ENCODE peak calls at places on chromosomes 13 and 19, in eight cellular contexts. One of them, this sample, is unnamed.
A peak's percentile ranks its signal among the peaks of the same experiment; 100 is the strongest.

GRCh38 chr13:55199132-55199531 is 1941.6 kb upstream of the PRR20A start:
- DNase-seq in H9: no peak
- DNase-seq in fibroblast of lung: no peak
- DNase-seq in GM23338: peak; percentile 11
- DNase-seq in endothelial cell of umbilical vein: no peak
- DNase-seq in SK-N-SH: no peak
- DNase-seq in IMR-90: no peak
- DNase-seq in neural progenitor cell: peak; percentile 47
- DNase-seq in this sample: no peak

GRCh38 chr19:4713384-4713951 is 10.2 kb downstream of the DPP9 start:
- DNase-seq in H9: no peak
- DNase-seq in fibroblast of lung: peak; percentile 100
- DNase-seq in GM23338: no peak
- DNase-seq in endothelial cell of umbilical vein: peak; percentile 94
- DNase-seq in SK-N-SH: peak; percentile 43
- DNase-seq in IMR-90: peak; percentile 97
- DNase-seq in neural progenitor cell: no peak
- DNase-seq in this sample: peak; percentile 100

GRCh38 chr19:48468806-48469055 is 438 bp upstream of the CYTH2 start:
- DNase-seq in H9: no peak
- DNase-seq in fibroblast of lung: no peak
- DNase-seq in GM23338: no peak
- DNase-seq in endothelial cell of umbilical vein: no peak
- DNase-seq in SK-N-SH: no peak
- DNase-seq in IMR-90: no peak
- DNase-seq in neural progenitor cell: no peak
- DNase-seq in this sample: no peak

GRCh38 chr19:18785179-18786124 is 5.7 kb downstream of the COMP start:
- DNase-seq in H9: peak; percentile 89
- DNase-seq in fibroblast of lung: peak; percentile 38
- DNase-seq in GM23338: peak; percentile 95
- DNase-seq in endothelial cell of umbilical vein: peak; percentile 34
- DNase-seq in SK-N-SH: peak; percentile 100
- DNase-seq in IMR-90: peak; percentile 22
- DNase-seq in neural progenitor cell: peak; percentile 94
- DNase-seq in this sample: no peak

GRCh38 chr13:82002693-82003092 is 1661.8 kb upstream of the SPRY2 start:
- DNase-seq in H9: no peak
- DNase-seq in fibroblast of lung: peak; percentile 0
- DNase-seq in GM23338: no peak
- DNase-seq in endothelial cell of umbilical vein: peak; percentile 43
- DNase-seq in SK-N-SH: no peak
- DNase-seq in IMR-90: no peak
- DNase-seq in neural progenitor cell: no peak
- DNase-seq in this sample: no peak

GRCh38 chr13:43572601-43573360 is 214.0 kb downstream of the ENOX1 start:
- DNase-seq in H9: no peak
- DNase-seq in fibroblast of lung: peak; percentile 56
- DNase-seq in GM23338: no peak
- DNase-seq in endothelial cell of umbilical vein: no peak
- DNase-seq in SK-N-SH: no peak
- DNase-seq in IMR-90: peak; percentile 25
- DNase-seq in neural progenitor cell: peak; percentile 29
- DNase-seq in this sample: peak; percentile 45

GRCh38 chr19:36225219-36225892 is 10.4 kb downstream of the ZNF146 start:
- DNase-seq in H9: no peak
- DNase-seq in fibroblast of lung: peak; percentile 65
- DNase-seq in GM23338: no peak
- DNase-seq in endothelial cell of umbilical vein: peak; percentile 72
- DNase-seq in SK-N-SH: no peak
- DNase-seq in IMR-90: peak; percentile 80
- DNase-seq in neural progenitor cell: no peak
- DNase-seq in this sample: peak; percentile 60

GRCh38 chr19:28468701-28469459 is 744.1 kb downstream of the UQCRFS1 start:
- DNase-seq in H9: peak; percentile 73
- DNase-seq in fibroblast of lung: peak; percentile 77
- DNase-seq in GM23338: peak; percentile 17
- DNase-seq in endothelial cell of umbilical vein: no peak
- DNase-seq in SK-N-SH: no peak
- DNase-seq in IMR-90: no peak
- DNase-seq in neural progenitor cell: peak; percentile 48
- DNase-seq in this sample: peak; percentile 69

GRCh38 chr19:49696115-49696514 is 5.2 kb downstream of the CPT1C start:
- DNase-seq in H9: no peak
- DNase-seq in fibroblast of lung: no peak
- DNase-seq in GM23338: no peak
- DNase-seq in endothelial cell of umbilical vein: no peak
- DNase-seq in SK-N-SH: no peak
- DNase-seq in IMR-90: no peak
- DNase-seq in neural progenitor cell: no peak
- DNase-seq in this sample: no peak

GRCh38 chr19:43620061-43621001 is 902 bp upstream of the ZNF428 start:
- DNase-seq in H9: no peak
- DNase-seq in fibroblast of lung: no peak
- DNase-seq in GM23338: no peak
- DNase-seq in endothelial cell of umbilical vein: no peak
- DNase-seq in SK-N-SH: no peak
- DNase-seq in IMR-90: no peak
- DNase-seq in neural progenitor cell: no peak
- DNase-seq in this sample: no peak

GRCh38 chr13:111005364-111005763 is 90.5 kb upstream of the ANKRD10 start:
- DNase-seq in H9: no peak
- DNase-seq in fibroblast of lung: peak; percentile 66
- DNase-seq in GM23338: no peak
- DNase-seq in endothelial cell of umbilical vein: no peak
- DNase-seq in SK-N-SH: no peak
- DNase-seq in IMR-90: peak; percentile 67
- DNase-seq in neural progenitor cell: no peak
- DNase-seq in this sample: peak; percentile 54

GRCh38 chr13:77391475-77391874 is 64.6 kb upstream of the MYCBP2 start:
- DNase-seq in H9: no peak
- DNase-seq in fibroblast of lung: no peak
- DNase-seq in GM23338: no peak
- DNase-seq in endothelial cell of umbilical vein: no peak
- DNase-seq in SK-N-SH: no peak
- DNase-seq in IMR-90: no peak
- DNase-seq in neural progenitor cell: no peak
- DNase-seq in this sample: no peak

GRCh38 chr13:31880849-31881494 is 141.6 kb downstream of the RXFP2 start:
- DNase-seq in H9: no peak
- DNase-seq in fibroblast of lung: no peak
- DNase-seq in GM23338: no peak
- DNase-seq in endothelial cell of umbilical vein: no peak
- DNase-seq in SK-N-SH: no peak
- DNase-seq in IMR-90: no peak
- DNase-seq in neural progenitor cell: no peak
- DNase-seq in this sample: no peak
- H3K4me2 ChIP-seq in H9: no peak overlapping the region
- H3K4me2 ChIP-seq in fibroblast of lung: peak overlapping the region; percentile 8
- H3K4me2 ChIP-seq in GM23338: no peak overlapping the region
- H3K4me2 ChIP-seq in endothelial cell of umbilical vein: no peak overlapping the region
- H3K4me2 ChIP-seq in SK-N-SH: no peak overlapping the region
- H3K4me2 ChIP-seq in IMR-90: no peak overlapping the region
- H3K4me2 ChIP-seq in neural progenitor cell: no peak overlapping the region
- H3K4me2 ChIP-seq in this sample: no peak overlapping the region

GRCh38 chr13:114244637-114245036 is 9.9 kb downstream of the CDC16 start:
- DNase-seq in H9: no peak
- DNase-seq in fibroblast of lung: no peak
- DNase-seq in GM23338: no peak
- DNase-seq in endothelial cell of umbilical vein: no peak
- DNase-seq in SK-N-SH: no peak
- DNase-seq in IMR-90: no peak
- DNase-seq in neural progenitor cell: no peak
- DNase-seq in this sample: no peak
- TF ChIP-seq CTCF in H9: no peak
- TF ChIP-seq CTCF in fibroblast of lung: no peak
- TF ChIP-seq CTCF in GM23338: peak; percentile 22
- TF ChIP-seq CTCF in endothelial cell of umbilical vein: no peak
- TF ChIP-seq CTCF in SK-N-SH: no peak
- TF ChIP-seq CTCF in IMR-90: no peak
- TF ChIP-seq CTCF in neural progenitor cell: no peak
- TF ChIP-seq CTCF in this sample: no peak

DNA sequence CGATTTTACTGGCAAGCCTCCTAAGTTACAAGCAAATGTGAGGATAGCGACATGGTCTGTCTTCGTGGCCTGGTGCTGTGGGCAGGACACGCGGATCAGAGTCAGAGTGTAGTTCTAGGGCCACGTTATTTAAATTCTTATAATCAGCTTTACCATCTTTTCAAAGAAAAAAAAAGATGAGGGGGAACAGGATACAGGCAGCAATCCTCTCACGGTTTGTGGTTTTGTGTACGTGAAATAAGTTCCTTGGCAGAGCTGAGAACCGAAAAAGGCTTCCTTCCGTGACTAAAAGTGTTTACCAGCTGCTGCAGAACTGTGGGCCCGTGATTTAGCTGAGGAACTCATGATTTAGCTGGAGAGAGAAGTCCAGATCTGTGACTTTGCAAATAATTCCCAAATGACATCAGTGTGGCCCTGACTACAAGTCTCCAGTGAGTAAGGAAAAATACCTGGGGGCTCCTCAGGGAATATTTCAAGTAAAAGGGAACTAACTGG is 27.2 kb downstream of the RCBTB2 start:
- DNase-seq in H9: no peak
- DNase-seq in fibroblast of lung: no peak
- DNase-seq in GM23338: no peak
- DNase-seq in endothelial cell of umbilical vein: no peak
- DNase-seq in SK-N-SH: no peak
- DNase-seq in IMR-90: peak; percentile 71
- DNase-seq in neural progenitor cell: no peak
- DNase-seq in this sample: no peak
- H3K4me2 ChIP-seq in H9: no peak overlapping the region
- H3K4me2 ChIP-seq in fibroblast of lung: no peak overlapping the region
- H3K4me2 ChIP-seq in GM23338: no peak overlapping the region
- H3K4me2 ChIP-seq in endothelial cell of umbilical vein: no peak overlapping the region
- H3K4me2 ChIP-seq in SK-N-SH: no peak overlapping the region
- H3K4me2 ChIP-seq in IMR-90: no peak overlapping the region
- H3K4me2 ChIP-seq in neural progenitor cell: no peak overlapping the region
- H3K4me2 ChIP-seq in this sample: no peak overlapping the region

GRCh38 chr13:114115796-114116195 is 16.6 kb downstream of the RASA3 start:
- DNase-seq in H9: no peak
- DNase-seq in fibroblast of lung: no peak
- DNase-seq in GM23338: no peak
- DNase-seq in endothelial cell of umbilical vein: no peak
- DNase-seq in SK-N-SH: no peak
- DNase-seq in IMR-90: no peak
- DNase-seq in neural progenitor cell: no peak
- DNase-seq in this sample: no peak
- TF ChIP-seq CTCF in H9: no peak
- TF ChIP-seq CTCF in fibroblast of lung: no peak
- TF ChIP-seq CTCF in GM23338: no peak
- TF ChIP-seq CTCF in endothelial cell of umbilical vein: no peak
- TF ChIP-seq CTCF in SK-N-SH: no peak
- TF ChIP-seq CTCF in IMR-90: no peak
- TF ChIP-seq CTCF in neural progenitor cell: no peak
- TF ChIP-seq CTCF in this sample: no peak

GRCh38 chr13:32824671-32825070 is 191.6 kb upstream of the KL start:
- DNase-seq in H9: peak; percentile 75
- DNase-seq in fibroblast of lung: peak; percentile 94
- DNase-seq in GM23338: peak; percentile 70
- DNase-seq in endothelial cell of umbilical vein: no peak
- DNase-seq in SK-N-SH: no peak
- DNase-seq in IMR-90: peak; percentile 95
- DNase-seq in neural progenitor cell: peak; percentile 16
- DNase-seq in this sample: peak; percentile 92

GRCh38 chr13:32821149-32821688 is 195.0 kb upstream of the KL start:
- DNase-seq in H9: no peak
- DNase-seq in fibroblast of lung: no peak
- DNase-seq in GM23338: no peak
- DNase-seq in endothelial cell of umbilical vein: no peak
- DNase-seq in SK-N-SH: no peak
- DNase-seq in IMR-90: no peak
- DNase-seq in neural progenitor cell: no peak
- DNase-seq in this sample: no peak

GRCh38 chr13:32825481-32825880 is 190.7 kb upstream of the KL start:
- DNase-seq in H9: no peak
- DNase-seq in fibroblast of lung: no peak
- DNase-seq in GM23338: no peak
- DNase-seq in endothelial cell of umbilical vein: no peak
- DNase-seq in SK-N-SH: no peak
- DNase-seq in IMR-90: no peak
- DNase-seq in neural progenitor cell: no peak
- DNase-seq in this sample: no peak

GRCh38 chr13:32823597-32823996 is 192.6 kb upstream of the KL start:
- DNase-seq in H9: no peak
- DNase-seq in fibroblast of lung: no peak
- DNase-seq in GM23338: no peak
- DNase-seq in endothelial cell of umbilical vein: no peak
- DNase-seq in SK-N-SH: no peak
- DNase-seq in IMR-90: no peak
- DNase-seq in neural progenitor cell: no peak
- DNase-seq in this sample: no peak

GRCh38 chr13:32824061-32824460 is 192.2 kb upstream of the KL start:
- DNase-seq in H9: no peak
- DNase-seq in fibroblast of lung: no peak
- DNase-seq in GM23338: no peak
- DNase-seq in endothelial cell of umbilical vein: no peak
- DNase-seq in SK-N-SH: no peak
- DNase-seq in IMR-90: no peak
- DNase-seq in neural progenitor cell: no peak
- DNase-seq in this sample: no peak
- H3K4me2 ChIP-seq in H9: no peak overlapping the region
- H3K4me2 ChIP-seq in fibroblast of lung: no peak overlapping the region
- H3K4me2 ChIP-seq in GM23338: no peak overlapping the region
- H3K4me2 ChIP-seq in endothelial cell of umbilical vein: no peak overlapping the region
- H3K4me2 ChIP-seq in SK-N-SH: peak overlapping the region; percentile 55
- H3K4me2 ChIP-seq in IMR-90: no peak overlapping the region
- H3K4me2 ChIP-seq in neural progenitor cell: no peak overlapping the region
- H3K4me2 ChIP-seq in this sample: peak overlapping the region; percentile 67